ENCODE peak calls at places on chromosomes 16 and 17, in five cellular contexts. Q is PC-3, A is neural progenitor cell, T is MM.1S, K is GM23338. W is an unnamed sample. For H3F3A, the result is how much of the 10 kb centered on the place peaks cover.

GRCh38 chr17:19752216-19753048 is 4.3 kb upstream of the ALDH3A1 start:
- DNase-seq in Q (peak), A (no peak), T (no peak), K (no peak), W (peak)

GRCh38 chr16:17416461-17417221 is 54.1 kb downstream of the XYLT1 start:
- DNase-seq in Q (no peak), A (no peak), T (peak), K (peak), W (peak)

GRCh38 chr16:85114909-85115567 is 2.8 kb upstream of the CIBAR2 start:
- DNase-seq in Q (peak), A (peak), T (peak), K (peak), W (peak)

GRCh38 chr16:2148714-2149629 is 547 bp downstream of the RAB26 start:
- DNase-seq in Q (peak), A (peak), T (peak), K (peak), W (peak)

GRCh38 chr16:86584726-86585721 is 6.7 kb downstream of the FOXL1 start:
- DNase-seq in Q (peak), A (no peak), T (no peak), K (no peak), W (peak)

GRCh38 chr16:66275795-66276428 is 90.6 kb upstream of the CDH5 start:
- DNase-seq in Q (peak), A (peak), T (peak), K (peak), W (peak)

GRCh38 chr17:68892658-68893057 is 62.5 kb downstream of the ABCA8 start:
- DNase-seq in Q (no peak), A (no peak), T (no peak), K (no peak), W (no peak)

GRCh38 chr16:54066451-54067056 is 220.0 kb downstream of the IRX3 start:
- DNase-seq in Q (peak), A (no peak), T (no peak), K (no peak), W (peak)

GRCh38 chr16:54957403-54957802 is 26.7 kb downstream of the IRX5 start:
- DNase-seq in Q (peak), A (peak), T (peak), K (peak), W (peak)

GRCh38 chr17:30344283-30345088 is 10.6 kb upstream of the TMIGD1 start:
- DNase-seq in Q (peak), A (no peak), T (no peak), K (no peak), W (peak)

GRCh38 chr16:66523861-66524354 is 26.0 kb downstream of the TK2 start:
- DNase-seq in Q (no peak), A (no peak), T (peak), K (no peak), W (no peak)

GRCh38 chr16:67767953-67768352 is 38.4 kb downstream of the RANBP10 start:
- DNase-seq in Q (peak), A (no peak), T (no peak), K (no peak), W (peak)

GRCh38 chr17:55774834-55775233 is 24.0 kb downstream of the PCTP start:
- DNase-seq in Q (no peak), A (peak), T (no peak), K (no peak), W (no peak)

GRCh38 chr17:79843917-79844815 is 4.9 kb upstream of the CBX4 start:
- DNase-seq in Q (peak), A (peak), T (no peak), K (peak), W (peak)

GRCh38 chr17:4389079-4389478 is 22.6 kb upstream of the UBE2G1 start:
- DNase-seq in Q (no peak), A (no peak), T (no peak), K (peak), W (no peak)

GRCh38 chr17:74890554-74890953 is 2.9 kb downstream of the FADS6 start:
- DNase-seq in Q (no peak), A (no peak), T (no peak), K (no peak), W (no peak)

GRCh38 chr16:87847785-87848675 is 21.3 kb downstream of the SLC7A5 start:
- DNase-seq in Q (no peak), A (peak), T (no peak), K (no peak), W (no peak)

GRCh38 chr16:55490301-55490700 is 11.3 kb downstream of the MMP2 start:
- DNase-seq in Q (no peak), A (no peak), T (no peak), K (no peak), W (no peak)

GRCh38 chr16:67917852-67918236 is 13.8 kb downstream of the CTRL start:
- DNase-seq in Q (peak), A (no peak), T (no peak), K (no peak), W (peak)

GRCh38 chr16:25636662-25637061 is 55.1 kb upstream of the HS3ST4 start:
- DNase-seq in Q (no peak), A (no peak), T (no peak), K (no peak), W (no peak)

GRCh38 chr17:68707032-68707431 is 105.9 kb upstream of the FAM20A start:
- DNase-seq in Q (peak), A (peak), T (no peak), K (peak), W (peak)

GRCh38 chr17:19723967-19724366 is 7.6 kb upstream of the SLC47A2 start:
- DNase-seq in Q (peak), A (no peak), T (no peak), K (no peak), W (no peak)

GRCh38 chr16:89572478-89573205 is 2.9 kb upstream of the CPNE7 start:
- DNase-seq in Q (no peak), A (no peak), T (no peak), K (no peak), W (no peak)

GRCh38 chr17:50269477-50270429 is 4.5 kb upstream of the TMEM92 start:
- DNase-seq in Q (peak), A (peak), T (peak), K (peak), W (peak)

GRCh38 chr17:74729866-74730265 is 7.2 kb upstream of the RAB37 start:
- DNase-seq in Q (no peak), A (no peak), T (no peak), K (no peak), W (no peak)

GRCh38 chr16:19323596-19323995 is 38.1 kb downstream of the CLEC19A start:
- DNase-seq in Q (no peak), A (no peak), T (no peak), K (no peak), W (no peak)

GRCh38 chr17:77437017-77437416 is 296.2 kb downstream of the SEC14L1 start:
- DNase-seq in Q (peak), A (no peak), T (no peak), K (no peak), W (peak)

GRCh38 chr16:4136229-4136813 is 20.1 kb upstream of the ADCY9 start:
- DNase-seq in Q (peak), A (no peak), T (no peak), K (peak), W (peak)

GRCh38 chr16:72198021-72198420 is 26.1 kb upstream of the PMFBP1 start:
- DNase-seq in Q (no peak), A (no peak), T (no peak), K (no peak), W (peak)

GRCh38 chr17:142876-143784 is 5.8 kb downstream of the SCGB1C2 start:
- DNase-seq in Q (no peak), A (no peak), T (no peak), K (no peak), W (no peak)

GRCh38 chr17:13306310-13306962 is 288.6 kb upstream of the ELAC2 start:
- DNase-seq in Q (peak), A (peak), T (no peak), K (peak), W (peak)

GRCh38 chr16:84555418-84556196 is 51.1 kb upstream of the MEAK7 start:
- DNase-seq in Q (peak), A (peak), T (no peak), K (peak), W (no peak)

GRCh38 chr17:73519621-73520368 is 124.5 kb downstream of the SDK2 start:
- DNase-seq in Q (no peak), A (no peak), T (no peak), K (no peak), W (no peak)

GRCh38 chr16:64975821-64976220 is 146.0 kb downstream of the CDH11 start:
- DNase-seq in Q (no peak), A (no peak), T (no peak), K (no peak), W (peak)
- TF ChIP-seq EZH2phosphoT487 in Q (no peak), A (no peak), T (no peak), K (no peak), W (no peak)

GRCh38 chr17:47686661-47687327 is 7.2 kb upstream of the TBKBP1 start:
- DNase-seq in Q (no peak), A (no peak), T (no peak), K (no peak), W (peak)
- H3F3A ChIP-seq in Q (under half), A (half or more), T (under half), K (under half), W (half or more)

GRCh38 chr17:33447090-33447489 is 154.0 kb upstream of the ASIC2 start:
- DNase-seq in Q (no peak), A (no peak), T (no peak), K (no peak), W (no peak)
- TF ChIP-seq EZH2phosphoT487 in Q (no peak), A (no peak), T (no peak), K (no peak), W (no peak)

DNA sequence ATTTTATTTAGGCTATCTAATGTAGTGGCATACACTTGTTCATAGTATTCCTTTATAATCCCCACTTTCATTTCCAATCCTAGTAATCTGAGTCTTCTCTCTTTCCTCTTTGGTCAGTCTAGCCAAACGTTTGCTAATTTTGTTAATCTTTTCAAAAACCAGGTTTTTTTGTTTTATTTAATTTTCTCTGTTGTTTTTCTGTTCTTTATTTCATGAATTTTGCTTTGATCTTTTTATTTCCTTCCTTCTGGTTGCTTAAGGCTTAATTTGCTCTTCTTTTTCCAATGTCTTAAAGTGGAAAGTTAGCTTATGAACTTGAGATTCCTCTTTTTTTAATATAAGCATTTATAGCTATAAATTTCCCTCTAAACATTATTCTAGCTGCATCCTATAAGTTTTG is 68.9 kb downstream of the NACA2 start:
- DNase-seq in Q (no peak), A (no peak), T (no peak), K (no peak), W (no peak)
- H3F3A ChIP-seq in Q (under half), A (under half), T (under half), K (under half), W (under half)